ENCODE peak calls at places on chromosomes 6 and 20, in six cellular contexts. X is ecto neural progenitor cell; Z is GM23338; O is retinal pigment epithelial cell; Q is neuronal stem cell; Y is naive thymus-derived CD8-positive, alpha-beta T cell. T is an unnamed sample.

GRCh38 chr6:138885156-138885819 is 89.4 kb downstream of the ECT2L start:
- DNase-seq in X (no peak), Q (no peak), O (no peak), Z (peak), Y (no peak), T (no peak)

GRCh38 chr20:7586481-7586880 is 353.8 kb downstream of the HAO1 start:
- DNase-seq in Z (no peak), O (no peak), Y (no peak), Q (no peak), X (no peak), T (no peak)

GRCh38 chr20:44596876-44597275 is 14.5 kb downstream of the PKIG start:
- DNase-seq in Y (no peak), Q (no peak), O (no peak), X (no peak), Z (no peak), T (no peak)

GRCh38 chr6:25413506-25413905 is 134.3 kb downstream of the CARMIL1 start:
- DNase-seq in Y (no peak), Z (peak), Q (no peak), O (no peak), X (no peak), T (no peak)

GRCh38 chr6:56758120-56758519 is 115.4 kb upstream of the DST start:
- DNase-seq in O (no peak), Q (no peak), X (no peak), Z (no peak), Y (no peak), T (no peak)

GRCh38 chr6:73134588-73134987 is 90.7 kb downstream of the KHDC1L start:
- DNase-seq in Q (peak), O (no peak), X (peak), Y (no peak), Z (peak), T (no peak)

GRCh38 chr6:30075987-30076311 is 380 bp upstream of the RNF39 start:
- DNase-seq in Z (no peak), Y (no peak), X (no peak), Q (no peak), O (no peak), T (no peak)

GRCh38 chr20:19397676-19398075 is 185.2 kb downstream of the SLC24A3 start:
- DNase-seq in O (no peak), X (no peak), Z (peak), Y (no peak), Q (no peak), T (no peak)

GRCh38 chr6:38281131-38281530 is 358.6 kb downstream of the BTBD9 start:
- DNase-seq in Q (no peak), O (no peak), Y (no peak), X (no peak), Z (no peak), T (no peak)

GRCh38 chr20:48648482-48649051 is 179.2 kb downstream of the PREX1 start:
- DNase-seq in Y (no peak), O (no peak), Q (no peak), X (no peak), Z (no peak), T (no peak)

GRCh38 chr6:158672726-158673125 is 22.9 kb downstream of the SYTL3 start:
- DNase-seq in Y (no peak), X (no peak), Q (no peak), O (no peak), Z (no peak), T (no peak)

GRCh38 chr6:156725712-156726111 is 51.5 kb upstream of the ARID1B start:
- DNase-seq in Z (no peak), O (no peak), Y (no peak), Q (no peak), X (no peak), T (no peak)

GRCh38 chr20:50371878-50372769 is 138.1 kb upstream of the PTPN1 start:
- DNase-seq in O (no peak), Y (no peak), Z (no peak), X (no peak), Q (no peak), T (no peak)

GRCh38 chr6:15510536-15511247 is 152.1 kb downstream of the DTNBP1 start:
- DNase-seq in O (no peak), X (no peak), Q (no peak), Z (no peak), Y (no peak), T (no peak)

GRCh38 chr6:27814665-27815424 is 97.4 kb downstream of the OR2B2 start:
- DNase-seq in Z (peak), X (peak), Y (peak), O (peak), Q (peak), T (no peak)

GRCh38 chr20:63782051-63782471 is 42.5 kb downstream of the SLC2A4RG start:
- DNase-seq in Q (no peak), Y (peak), O (no peak), X (no peak), Z (peak), T (no peak)

GRCh38 chr6:158972241-158973233 is 27.5 kb downstream of the RSPH3 start:
- DNase-seq in Z (peak), X (no peak), O (peak), Q (no peak), Y (peak), T (no peak)

GRCh38 chr20:56244259-56244658 is 4.3 kb upstream of the MC3R start:
- DNase-seq in Y (no peak), Z (no peak), O (no peak), X (no peak), Q (no peak), T (no peak)

GRCh38 chr6:152026291-152026690 is 218.8 kb downstream of the ESR1 start:
- DNase-seq in Y (no peak), Z (no peak), O (no peak), Q (no peak), X (no peak), T (no peak)

GRCh38 chr20:38599410-38599882 is 2.2 kb upstream of the ARHGAP40 start:
- DNase-seq in Q (no peak), Z (no peak), O (no peak), X (no peak), Y (no peak), T (no peak)

GRCh38 chr20:38889792-38890496 is 36.3 kb upstream of the FAM83D start:
- DNase-seq in Q (no peak), Y (no peak), O (no peak), X (no peak), Z (no peak), T (no peak)

GRCh38 chr6:142693446-142693845 is 251.5 kb downstream of the HIVEP2 start:
- DNase-seq in Y (no peak), O (no peak), Q (no peak), X (no peak), Z (no peak), T (no peak)

GRCh38 chr6:11069760-11070159 is 23.9 kb upstream of the SMIM13 start:
- DNase-seq in Z (no peak), X (no peak), Q (no peak), Y (no peak), O (no peak), T (no peak)

GRCh38 chr6:137746264-137746663 is 120.8 kb upstream of the TNFAIP3 start:
- DNase-seq in Q (no peak), O (no peak), Y (no peak), Z (no peak), X (no peak), T (no peak)

GRCh38 chr6:113598786-113599185 is 258.4 kb upstream of the MARCKS start:
- DNase-seq in X (no peak), O (no peak), Y (no peak), Z (no peak), Q (no peak), T (no peak)

GRCh38 chr6:149895702-149896310 is 2.1 kb downstream of the RAET1E start:
- DNase-seq in Z (no peak), X (no peak), Q (no peak), Y (peak), O (no peak), T (peak)

GRCh38 chr6:11374036-11375010 is 141.9 kb upstream of the NEDD9 start:
- DNase-seq in O (no peak), Y (no peak), X (no peak), Q (no peak), Z (no peak), T (no peak)

GRCh38 chr20:4894981-4895381 is 106.3 kb downstream of the SLC23A2 start:
- DNase-seq in Q (no peak), X (no peak), Y (no peak), O (no peak), Z (no peak), T (no peak)

GRCh38 chr6:56387621-56388413 is 140.4 kb upstream of the COL21A1 start:
- DNase-seq in X (no peak), Z (no peak), Q (no peak), Y (no peak), O (no peak), T (no peak)

GRCh38 chr6:38221236-38221635 is 401.7 kb downstream of the ZFAND3 start:
- DNase-seq in Z (no peak), Y (no peak), X (no peak), O (no peak), Q (no peak), T (peak)